ENCODE peak calls at places on chromosomes 2 and 18, in four cellular contexts. M, E, F and V are unnamed samples.

GRCh38 chr2:224334083-224334482 is 67.8 kb downstream of the FAM124B start:
- DNase-seq in M (no peak), E (no peak), F (no peak), V (no peak)

GRCh38 chr2:230861564-230862255 is 3.0 kb upstream of the ITM2C start:
- DNase-seq in E (no peak), M (no peak), F (no peak), V (no peak)

GRCh38 chr2:128469875-128470274 is 151.2 kb upstream of the HS6ST1 start:
- DNase-seq in F (no peak), E (no peak), M (no peak), V (no peak)

GRCh38 chr2:97749611-97750010 is 36.2 kb downstream of the ZAP70 start:
- DNase-seq in E (no peak), F (no peak), M (no peak), V (no peak)

GRCh38 chr2:133768261-133769021 is 200.2 kb upstream of the NCKAP5 start:
- DNase-seq in E (no peak), F (no peak), M (no peak), V (no peak)

GRCh38 chr2:134052173-134052572 is 201.7 kb upstream of the MGAT5 start:
- DNase-seq in M (no peak), E (no peak), F (no peak), V (no peak)

GRCh38 chr2:96124406-96125265 is 8.3 kb upstream of the ADRA2B start:
- DNase-seq in F (no peak), M (no peak), E (no peak), V (no peak)

GRCh38 chr2:105257981-105258380 is 16.4 kb downstream of the GPR45 start:
- DNase-seq in E (no peak), F (no peak), M (no peak), V (no peak)

GRCh38 chr18:26721876-26722581 is 143.5 kb downstream of the AQP4 start:
- DNase-seq in M (no peak), E (no peak), F (no peak), V (no peak)

GRCh38 chr2:20868377-20868776 is 45.5 kb upstream of the LDAH start:
- DNase-seq in F (no peak), M (no peak), E (no peak), V (no peak)

GRCh38 chr2:233544079-233544690 is 22.4 kb downstream of the USP40 start:
- DNase-seq in M (no peak), F (no peak), E (no peak), V (no peak)

GRCh38 chr2:33298233-33298632 is 178.2 kb upstream of the RASGRP3 start:
- DNase-seq in M (peak), F (no peak), E (no peak), V (no peak)

GRCh38 chr2:23642516-23642915 is 257.5 kb downstream of the KLHL29 start:
- DNase-seq in E (no peak), M (no peak), F (no peak), V (no peak)
- TF ChIP-seq TCF7L2 in E (no peak), M (no peak), F (no peak), V (no peak)

GRCh38 chr18:62101236-62101635 is 85.6 kb downstream of the PIGN start:
- DNase-seq in F (no peak), E (no peak), M (no peak), V (no peak)
- TF ChIP-seq TCF7L2 in F (no peak), E (no peak), M (no peak), V (no peak)

DNA sequence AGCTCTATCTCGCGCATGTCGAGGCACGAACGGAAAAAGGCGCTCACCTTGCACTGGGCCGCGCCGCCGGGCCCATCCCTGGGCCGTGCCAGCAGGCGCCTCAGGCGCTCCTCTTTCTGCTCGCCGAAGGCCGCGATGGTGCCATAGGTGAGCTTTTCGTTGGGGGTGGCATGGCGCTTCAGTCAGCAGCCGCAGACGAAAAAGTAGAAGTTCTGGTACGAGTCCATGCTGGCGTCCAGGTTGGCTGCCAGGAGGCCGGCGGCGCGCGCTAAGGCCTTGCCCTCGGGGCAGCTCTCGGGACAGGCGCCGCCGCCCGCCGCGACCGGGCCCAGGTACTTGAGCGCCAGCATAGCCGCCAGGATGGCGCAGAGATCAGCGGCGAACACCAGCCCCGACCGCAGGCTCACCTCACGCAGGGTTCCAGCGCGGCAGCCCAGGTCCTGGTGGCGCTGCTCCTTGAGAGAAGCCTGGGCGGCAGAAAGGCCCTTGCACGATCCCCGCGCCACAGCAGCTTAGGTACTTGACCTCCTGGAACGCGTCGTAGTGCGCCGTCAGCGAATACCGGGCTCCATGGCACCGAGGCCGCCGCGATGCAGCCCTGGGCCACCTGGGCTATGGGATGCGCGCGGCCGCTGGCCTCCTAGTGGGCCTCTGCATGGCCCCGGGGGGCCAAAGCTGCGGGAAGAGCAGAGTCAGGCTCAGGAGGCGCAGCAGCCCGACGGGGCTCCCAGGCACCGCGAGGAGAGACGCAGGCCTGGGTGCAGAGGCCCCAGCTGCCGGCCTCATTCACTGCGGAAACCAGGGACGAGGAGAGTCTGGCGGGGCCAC is 12.8 kb downstream of the ALPG start:
- DNase-seq in M (no peak), F (no peak), E (no peak), V (no peak)
- TF ChIP-seq TCF7L2 in M (no peak), F (no peak), E (no peak), V (no peak)

GRCh38 chr18:37456395-37456794 is 109.2 kb downstream of the CELF4 start:
- DNase-seq in E (no peak), M (no peak), F (no peak), V (no peak)
- TF ChIP-seq TCF7L2 in E (no peak), M (no peak), F (no peak), V (no peak)

DNA sequence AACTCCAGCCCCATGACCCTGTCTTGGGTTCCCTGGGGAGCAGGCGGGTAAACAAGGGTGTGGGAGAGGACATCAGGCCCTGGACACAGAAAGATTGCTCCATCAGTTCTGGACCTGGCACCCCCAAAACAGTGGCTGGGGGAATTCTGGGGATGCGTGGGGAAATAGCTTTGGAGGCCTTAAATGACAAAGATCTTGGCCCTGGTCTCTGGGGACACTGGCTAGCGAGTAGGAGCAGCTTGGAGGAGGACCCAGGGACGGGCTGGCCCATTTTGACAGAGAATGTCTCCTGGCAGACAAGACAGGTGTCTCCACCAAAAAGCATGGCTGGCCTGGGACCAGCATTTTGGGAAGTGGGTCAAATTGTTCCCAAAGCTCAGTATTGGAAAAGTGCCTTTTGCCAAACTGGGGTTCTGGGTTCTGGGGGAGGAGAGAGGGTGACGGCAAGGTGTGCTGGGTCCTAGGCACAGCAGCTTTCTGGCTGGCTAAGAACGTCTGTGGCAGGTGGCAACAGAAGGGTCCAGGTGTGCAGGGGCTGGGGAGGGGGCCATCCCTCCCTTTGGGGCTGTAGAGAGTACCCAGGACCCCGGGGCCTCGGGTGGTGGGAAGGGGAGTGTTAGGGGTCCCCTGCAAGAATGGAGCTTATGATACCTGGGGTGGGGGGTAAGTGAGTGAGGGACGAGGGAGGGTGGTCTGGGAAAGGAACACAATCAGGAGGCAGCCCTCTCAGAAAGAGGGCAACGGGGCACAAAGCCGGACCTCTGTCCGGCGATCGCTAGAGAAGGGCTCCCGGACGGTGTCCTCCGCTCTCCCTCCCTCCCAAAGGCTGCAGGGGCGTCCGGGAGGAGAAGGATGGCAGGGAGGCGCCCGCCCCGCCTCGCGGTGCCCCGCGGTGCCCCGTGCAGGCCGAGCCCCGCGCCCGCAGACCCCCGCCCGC is 557 bp downstream of the CYRIA start:
- DNase-seq in F (no peak), E (no peak), M (no peak), V (no peak)
- TF ChIP-seq TCF7L2 in F (no peak), E (no peak), M (no peak), V (no peak)

DNA sequence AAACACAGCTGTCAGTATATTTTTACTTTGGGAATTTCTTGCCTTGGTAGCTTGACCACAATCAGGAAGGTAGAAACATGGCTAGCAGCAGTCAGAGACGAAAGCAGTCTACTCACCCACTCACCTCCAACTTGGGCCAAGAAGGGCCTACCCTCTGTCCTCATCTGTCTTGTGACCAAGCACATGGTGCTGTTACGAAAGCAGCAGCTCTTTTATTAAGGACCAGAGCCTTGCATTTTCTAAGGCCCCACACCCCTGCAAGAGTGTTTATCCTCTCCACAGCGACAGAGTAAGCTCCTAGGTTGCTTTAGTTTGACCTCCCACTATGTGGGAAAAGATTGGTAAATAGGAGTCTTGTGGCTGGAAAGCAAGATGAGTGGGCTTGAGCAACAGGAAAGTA is 31.3 kb upstream of the MSTN start:
- DNase-seq in M (no peak), E (no peak), F (no peak), V (no peak)
- TF ChIP-seq TCF7L2 in M (no peak), E (no peak), F (no peak), V (no peak)

GRCh38 chr18:59470627-59471121 is 111.6 kb upstream of the LMAN1 start:
- DNase-seq in M (no peak), F (no peak), E (no peak), V (no peak)

GRCh38 chr18:59464521-59464920 is 105.5 kb upstream of the LMAN1 start:
- DNase-seq in M (no peak), F (no peak), E (no peak), V (no peak)

GRCh38 chr18:59469463-59470180 is 110.6 kb upstream of the LMAN1 start:
- DNase-seq in F (no peak), M (no peak), E (no peak), V (no peak)

GRCh38 chr18:59468821-59469220 is 109.8 kb upstream of the LMAN1 start:
- DNase-seq in F (no peak), M (no peak), E (no peak), V (no peak)

DNA sequence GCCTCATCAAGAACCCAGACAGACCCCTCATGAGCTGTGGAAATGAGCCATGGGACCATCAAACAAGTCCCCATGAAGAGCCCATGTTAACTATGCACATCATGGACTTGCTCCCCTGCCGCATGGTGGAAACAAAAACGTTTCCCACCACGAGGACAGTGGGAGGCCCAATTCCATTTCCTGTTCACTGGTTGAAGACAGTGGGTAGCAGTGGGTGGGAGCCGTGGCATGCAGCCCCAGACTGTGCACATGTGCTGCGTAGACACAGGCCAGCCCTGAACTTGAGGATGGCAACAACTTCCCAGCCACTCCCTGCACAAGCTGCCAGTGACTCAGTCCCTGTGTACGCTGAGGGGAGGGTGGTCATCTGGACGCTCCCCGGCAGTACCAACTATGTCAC is 108.4 kb upstream of the LMAN1 start:
- DNase-seq in M (no peak), F (no peak), E (no peak), V (no peak)
- TF ChIP-seq TCF7L2 in M (no peak), F (no peak), E (no peak), V (no peak)